ENCODE peak calls at places on chromosomes 13 and 19, in seven cellular contexts. One of them, this sample, is unnamed.

GRCh38 chr19:51694318-51695085 is 1.4 kb downstream of the SPACA6 start:
- DNase-seq in GM12878: no peak
- DNase-seq in H1: no peak
- DNase-seq in HepG2: no peak
- DNase-seq in K562: no peak
- DNase-seq in WTC11: no peak
- DNase-seq in HEK293T: no peak
- DNase-seq in this sample: no peak

GRCh38 chr13:27559714-27560113 is 60.6 kb downstream of the LNX2 start:
- DNase-seq in K562: no peak
- DNase-seq in HEK293T: no peak
- DNase-seq in WTC11: no peak
- DNase-seq in H1: no peak
- DNase-seq in GM12878: peak
- DNase-seq in HepG2: no peak
- DNase-seq in this sample: no peak

GRCh38 chr19:1016647-1017114 is 4.2 kb downstream of the TMEM259 start:
- DNase-seq in H1: no peak
- DNase-seq in WTC11: no peak
- DNase-seq in K562: no peak
- DNase-seq in GM12878: no peak
- DNase-seq in HEK293T: no peak
- DNase-seq in HepG2: no peak
- DNase-seq in this sample: no peak

GRCh38 chr13:51041126-51041525 is 69.9 kb downstream of the C13orf42 start:
- DNase-seq in HEK293T: no peak
- DNase-seq in WTC11: no peak
- DNase-seq in GM12878: no peak
- DNase-seq in K562: no peak
- DNase-seq in HepG2: no peak
- DNase-seq in H1: no peak
- DNase-seq in this sample: no peak

GRCh38 chr13:105655046-105655445 is 880.4 kb downstream of the EFNB2 start:
- DNase-seq in H1: no peak
- DNase-seq in WTC11: no peak
- DNase-seq in HepG2: no peak
- DNase-seq in GM12878: no peak
- DNase-seq in HEK293T: no peak
- DNase-seq in K562: no peak
- DNase-seq in this sample: no peak

GRCh38 chr19:22617614-22618325 is 16.4 kb upstream of the ZNF492 start:
- DNase-seq in WTC11: no peak
- DNase-seq in K562: no peak
- DNase-seq in HEK293T: no peak
- DNase-seq in H1: no peak
- DNase-seq in GM12878: no peak
- DNase-seq in HepG2: no peak
- DNase-seq in this sample: no peak

GRCh38 chr13:76872686-76873085 is 13.5 kb downstream of the KCTD12 start:
- DNase-seq in GM12878: no peak
- DNase-seq in K562: no peak
- DNase-seq in HepG2: no peak
- DNase-seq in HEK293T: no peak
- DNase-seq in WTC11: no peak
- DNase-seq in H1: no peak
- DNase-seq in this sample: no peak

GRCh38 chr13:20519887-20520286 is 5.8 kb downstream of the CRYL1 start:
- DNase-seq in H1: no peak
- DNase-seq in HEK293T: no peak
- DNase-seq in GM12878: no peak
- DNase-seq in WTC11: no peak
- DNase-seq in HepG2: no peak
- DNase-seq in K562: no peak
- DNase-seq in this sample: no peak

GRCh38 chr13:32300920-32301319 is 14.2 kb downstream of the ZAR1L start:
- DNase-seq in HepG2: no peak
- DNase-seq in GM12878: no peak
- DNase-seq in HEK293T: no peak
- DNase-seq in WTC11: no peak
- DNase-seq in K562: no peak
- DNase-seq in H1: no peak
- DNase-seq in this sample: no peak

GRCh38 chr13:31328549-31329229 is 128.9 kb downstream of the B3GLCT start:
- DNase-seq in WTC11: no peak
- DNase-seq in GM12878: no peak
- DNase-seq in HEK293T: peak
- DNase-seq in K562: no peak
- DNase-seq in HepG2: no peak
- DNase-seq in H1: no peak
- DNase-seq in this sample: no peak

GRCh38 chr13:103539265-103539664 is 473.0 kb upstream of the SLC10A2 start:
- DNase-seq in H1: no peak
- DNase-seq in HepG2: no peak
- DNase-seq in HEK293T: peak
- DNase-seq in GM12878: no peak
- DNase-seq in K562: no peak
- DNase-seq in WTC11: peak
- DNase-seq in this sample: no peak

GRCh38 chr13:44834404-44834803 is 154.9 kb downstream of the NUFIP1 start:
- DNase-seq in GM12878: no peak
- DNase-seq in HepG2: no peak
- DNase-seq in K562: no peak
- DNase-seq in HEK293T: no peak
- DNase-seq in WTC11: no peak
- DNase-seq in H1: no peak
- DNase-seq in this sample: no peak

GRCh38 chr19:49953376-49953775 is 7.6 kb downstream of the SIGLEC11 start:
- DNase-seq in WTC11: no peak
- DNase-seq in H1: no peak
- DNase-seq in HEK293T: no peak
- DNase-seq in HepG2: no peak
- DNase-seq in K562: no peak
- DNase-seq in GM12878: no peak
- DNase-seq in this sample: no peak

GRCh38 chr19:50555447-50556235 is 12.6 kb downstream of the LRRC4B start:
- DNase-seq in WTC11: peak
- DNase-seq in HEK293T: peak
- DNase-seq in GM12878: no peak
- DNase-seq in H1: peak
- DNase-seq in HepG2: no peak
- DNase-seq in K562: peak
- DNase-seq in this sample: no peak

GRCh38 chr13:101520672-101521071 is 68.2 kb downstream of the ITGBL1 start:
- DNase-seq in WTC11: no peak
- DNase-seq in HEK293T: no peak
- DNase-seq in GM12878: no peak
- DNase-seq in K562: no peak
- DNase-seq in H1: no peak
- DNase-seq in HepG2: no peak
- DNase-seq in this sample: no peak
- TF ChIP-seq SP1 in WTC11: no peak
- TF ChIP-seq SP1 in HEK293T: no peak
- TF ChIP-seq SP1 in GM12878: no peak
- TF ChIP-seq SP1 in K562: no peak
- TF ChIP-seq SP1 in H1: no peak
- TF ChIP-seq SP1 in HepG2: no peak
- TF ChIP-seq SP1 in this sample: no peak

DNA sequence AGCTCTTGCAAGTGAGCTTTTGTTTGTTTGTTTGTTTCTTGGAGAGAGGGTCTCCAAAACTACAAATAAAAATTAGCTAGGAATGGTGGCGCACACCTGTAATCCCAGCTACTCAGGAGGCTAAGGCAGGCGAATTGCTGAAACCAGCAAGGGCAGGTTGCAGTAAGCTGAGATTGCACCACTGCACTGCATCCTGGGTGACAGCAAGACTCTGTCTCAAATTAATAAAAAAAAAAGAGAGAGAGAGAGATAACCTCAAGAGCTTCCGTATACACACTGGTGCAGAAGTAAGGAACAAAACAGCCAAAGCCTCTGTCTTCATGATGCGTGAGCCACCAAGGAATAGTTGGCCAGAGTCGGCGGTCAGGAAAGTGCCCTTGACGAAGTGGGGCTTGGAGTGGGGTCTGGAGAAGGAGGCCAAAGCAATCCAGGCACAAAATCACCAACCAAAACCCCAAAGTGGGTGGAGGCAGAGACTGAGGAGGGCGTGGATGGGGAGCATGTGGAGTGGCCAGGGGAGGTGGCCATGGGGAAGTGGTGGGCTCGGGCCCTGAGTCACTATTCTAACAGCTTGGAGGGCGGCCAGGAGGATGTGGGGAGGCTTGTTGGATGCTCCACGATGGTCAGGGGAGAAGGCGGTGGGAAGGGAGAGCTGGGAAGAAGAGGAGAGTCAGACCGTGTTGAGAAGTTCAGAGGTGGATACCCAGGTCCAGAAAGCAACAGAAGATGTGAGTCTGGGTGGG is 21.2 kb upstream of the TOMM40 start:
- DNase-seq in GM12878: no peak
- DNase-seq in WTC11: no peak
- DNase-seq in H1: no peak
- DNase-seq in HEK293T: no peak
- DNase-seq in K562: no peak
- DNase-seq in HepG2: no peak
- DNase-seq in this sample: no peak
- TF ChIP-seq SP1 in GM12878: no peak
- TF ChIP-seq SP1 in WTC11: no peak
- TF ChIP-seq SP1 in H1: no peak
- TF ChIP-seq SP1 in HEK293T: no peak
- TF ChIP-seq SP1 in K562: no peak
- TF ChIP-seq SP1 in HepG2: no peak
- TF ChIP-seq SP1 in this sample: no peak

GRCh38 chr13:79496188-79496587 is 15.2 kb downstream of the NDFIP2 start:
- DNase-seq in HEK293T: no peak
- DNase-seq in H1: no peak
- DNase-seq in WTC11: no peak
- DNase-seq in HepG2: no peak
- DNase-seq in K562: no peak
- DNase-seq in GM12878: no peak
- DNase-seq in this sample: no peak
- TF ChIP-seq SP1 in HEK293T: no peak
- TF ChIP-seq SP1 in H1: no peak
- TF ChIP-seq SP1 in WTC11: no peak
- TF ChIP-seq SP1 in HepG2: no peak
- TF ChIP-seq SP1 in K562: no peak
- TF ChIP-seq SP1 in GM12878: no peak
- TF ChIP-seq SP1 in this sample: no peak

GRCh38 chr13:23081246-23081645 is 99.5 kb upstream of the SGCG start:
- DNase-seq in WTC11: no peak
- DNase-seq in HepG2: no peak
- DNase-seq in HEK293T: no peak
- DNase-seq in GM12878: no peak
- DNase-seq in H1: no peak
- DNase-seq in K562: no peak
- DNase-seq in this sample: no peak
- TF ChIP-seq SP1 in WTC11: no peak
- TF ChIP-seq SP1 in HepG2: no peak
- TF ChIP-seq SP1 in HEK293T: no peak
- TF ChIP-seq SP1 in GM12878: no peak
- TF ChIP-seq SP1 in H1: no peak
- TF ChIP-seq SP1 in K562: no peak
- TF ChIP-seq SP1 in this sample: no peak

This sample was measured in HCT116.